ENCODE peak calls at places on chromosomes 1 and 21, in ten cellular contexts. N is cardiac fibroblast, G is AG04450, D is IMR-90, H is thoracic aorta, C is tibial artery, B is psoas muscle, O is brain microvascular endothelial cell, M is prostate gland, S is kidney epithelial cell. X is an unnamed sample.

GRCh38 chr1:225468270-225469020 is 40.6 kb upstream of the LBR start:
- DNase-seq in H (no peak), O (no peak), N (no peak), G (no peak), D (no peak), M (no peak), C (peak; percentile 51), B (no peak), S (no peak), X (no peak)

GRCh38 chr1:91511386-91511785 is 10.7 kb downstream of the CDC7 start:
- DNase-seq in N (peak; percentile 76), M (no peak), O (peak; percentile 3), S (no peak), G (no peak), C (no peak), D (peak; percentile 68), B (no peak), H (no peak), X (peak; percentile 23)

GRCh38 chr1:218347316-218347712 is 2.2 kb downstream of the TGFB2 start:
- DNase-seq in N (peak; percentile 39), O (no peak), B (no peak), C (no peak), G (no peak), M (no peak), H (no peak), D (peak; percentile 30), S (no peak), X (no peak)

GRCh38 chr1:170261669-170262068 is 115.9 kb downstream of the NTMT2 start:
- DNase-seq in B (no peak), D (peak; percentile 6), G (no peak), H (no peak), N (no peak), M (no peak), O (no peak), S (no peak), C (no peak), X (peak; percentile 91)

GRCh38 chr1:191895462-191896058 is 262.7 kb upstream of the RGS18 start:
- DNase-seq in D (no peak), S (no peak), B (no peak), C (no peak), G (no peak), O (no peak), M (no peak), H (no peak), N (no peak), X (no peak)

GRCh38 chr1:245074898-245075297 is 79.9 kb upstream of the KIF26B start:
- DNase-seq in B (no peak), S (no peak), O (no peak), M (no peak), H (no peak), C (no peak), G (no peak), D (no peak), N (no peak), X (no peak)

GRCh38 chr1:77671836-77672235 is 10.6 kb downstream of the ZZZ3 start:
- DNase-seq in S (peak; percentile 4), C (no peak), H (no peak), N (no peak), M (no peak), O (peak; percentile 44), B (no peak), D (peak; percentile 53), G (no peak), X (no peak)

GRCh38 chr1:236039736-236040670 is 24.9 kb downstream of the NID1 start:
- DNase-seq in D (peak; percentile 79), G (peak; percentile 63), M (no peak), N (peak; percentile 59), H (no peak), S (no peak), B (peak; percentile 36), O (peak; percentile 49), C (no peak), X (no peak)

GRCh38 chr21:35509004-35509704 is 460.1 kb upstream of the RUNX1 start:
- DNase-seq in M (no peak), G (no peak), B (no peak), D (no peak), S (no peak), O (no peak), C (no peak), H (no peak), N (no peak), X (no peak)

GRCh38 chr1:153939476-153939875 is 7.0 kb downstream of the DENND4B start:
- DNase-seq in N (no peak), S (no peak), M (no peak), H (no peak), D (no peak), C (no peak), B (no peak), G (no peak), O (no peak), X (no peak)

GRCh38 chr1:51093566-51093965 is 8.5 kb upstream of the C1orf185 start:
- DNase-seq in N (peak; percentile 27), D (peak; percentile 3), G (no peak), C (no peak), B (no peak), M (no peak), S (no peak), H (no peak), O (no peak), X (peak; percentile 1)

GRCh38 chr1:187212377-187212776 is 383.6 kb downstream of the PLA2G4A start:
- DNase-seq in C (no peak), G (no peak), M (no peak), O (no peak), N (no peak), B (no peak), D (no peak), H (no peak), S (no peak), X (no peak)

GRCh38 chr1:6822530-6823359 is 37.5 kb downstream of the CAMTA1 start:
- DNase-seq in H (no peak), S (no peak), D (no peak), M (no peak), O (no peak), C (no peak), N (no peak), G (no peak), B (no peak), X (no peak)

GRCh38 chr1:244104309-244105060 is 53.4 kb downstream of the ZBTB18 start:
- DNase-seq in S (peak; percentile 88), D (peak; percentile 93), C (no peak), M (no peak), G (peak; percentile 74), N (peak; percentile 68), H (no peak), B (no peak), O (peak; percentile 95), X (peak; percentile 91)

GRCh38 chr1:190595438-190595837 is 117.8 kb upstream of the BRINP3 start:
- DNase-seq in O (no peak), H (no peak), S (no peak), M (no peak), G (no peak), N (no peak), D (no peak), C (no peak), B (no peak), X (no peak)

GRCh38 chr1:192575499-192576189 is at the start of gene RGS1:
- DNase-seq in D (no peak), G (no peak), S (no peak), M (no peak), O (no peak), C (peak; percentile 66), H (no peak), N (no peak), B (no peak), X (no peak)

GRCh38 chr1:12031039-12031980 is 12.0 kb downstream of the MIIP start:
- DNase-seq in B (peak; percentile 47), S (no peak), C (no peak), H (no peak), O (peak; percentile 20), G (no peak), N (peak; percentile 39), M (no peak), D (peak; percentile 23), X (no peak)

GRCh38 chr21:32921632-32922230 is 104.0 kb upstream of the OLIG2 start:
- DNase-seq in S (no peak), H (no peak), B (peak; percentile 16), D (peak; percentile 10), G (no peak), O (no peak), C (no peak), M (no peak), N (no peak), X (no peak)

GRCh38 chr1:8424539-8425116 is 106.7 kb downstream of the SLC45A1 start:
- DNase-seq in N (peak; percentile 57), M (peak; percentile 82), S (no peak), C (peak; percentile 82), G (no peak), B (peak; percentile 58), O (no peak), D (no peak), H (peak; percentile 15), X (no peak)

GRCh38 chr1:26999440-26999987 is 6.0 kb downstream of the TRNP1 start:
- DNase-seq in H (peak; percentile 77), O (peak; percentile 96), M (peak; percentile 72), D (peak; percentile 98), G (peak; percentile 95), C (peak; percentile 96), N (peak; percentile 99), B (peak; percentile 59), S (no peak), X (peak; percentile 96)
- TF ChIP-seq CTCF in H (no peak), O (peak; percentile 31), M (no peak), D (no peak), G (peak; percentile 1), C (peak; percentile 11), N (peak; percentile 16), B (no peak), S (no peak), X (peak; percentile 11)

DNA sequence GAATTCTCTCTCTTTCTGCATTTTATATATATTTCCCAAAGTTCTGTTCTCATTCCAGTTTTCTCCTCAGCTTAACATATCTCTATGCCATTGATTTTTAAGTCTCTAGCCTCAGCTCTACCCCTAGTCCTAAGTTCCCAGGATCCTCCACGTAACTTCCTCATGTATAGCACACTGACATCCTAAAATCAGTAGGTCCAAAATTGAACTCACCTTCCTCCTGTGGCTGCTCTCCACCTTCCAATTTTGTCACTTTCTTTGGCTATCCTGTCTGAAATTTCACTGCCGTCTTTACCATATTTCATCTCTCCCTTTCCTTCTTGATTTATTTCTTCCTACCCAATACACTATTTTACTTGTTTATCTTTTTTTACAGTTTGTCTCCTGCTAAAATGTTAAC is 1.5 kb downstream of the SLAMF6 start:
- DNase-seq in H (no peak), G (no peak), C (no peak), M (no peak), B (no peak), N (no peak), O (no peak), D (no peak), S (no peak), X (no peak)
- H3K4me3 ChIP-seq in H (peak overlapping the region; percentile 45), G (no peak overlapping the region), C (no peak overlapping the region), M (no peak overlapping the region), B (no peak overlapping the region), N (no peak overlapping the region), O (no peak overlapping the region), D (no peak overlapping the region), S (no peak overlapping the region), X (no peak overlapping the region)

GRCh38 chr1:228735871-228736586 is 750 bp downstream of the RHOU start:
- DNase-seq in S (no peak), G (no peak), H (no peak), O (no peak), N (peak; percentile 60), B (peak; percentile 39), D (peak; percentile 15), C (peak; percentile 72), M (peak; percentile 49), X (no peak)
- TF ChIP-seq CTCF in S (no peak), G (no peak), H (no peak), O (no peak), N (no peak), B (no peak), D (no peak), C (no peak), M (no peak), X (no peak)

GRCh38 chr1:145991799-145992412 is 4.5 kb downstream of the TXNIP start:
- DNase-seq in M (no peak), B (peak; percentile 36), C (no peak), H (no peak), D (no peak), N (no peak), O (no peak), S (no peak), G (no peak), X (no peak)
- H3K4me3 ChIP-seq in M (no peak overlapping the region), B (peak overlapping the region; percentile 80), C (peak overlapping the region; percentile 77), H (peak overlapping the region; percentile 94), D (no peak overlapping the region), N (no peak overlapping the region), O (no peak overlapping the region), S (peak overlapping the region; percentile 95), G (no peak overlapping the region), X (peak overlapping the region; percentile 65)

X was measured in astrocyte of the cerebellum.